ENCODE peak calls at places on chromosomes 13 and 19, in nine cellular contexts. J, K, U, X, Z, G, Y, O and C are unnamed samples.

GRCh38 chr13:37479901-37480300 is 118.7 kb downstream of the POSTN start:
- DNase-seq in U (no peak), O (no peak), J (no peak), X (no peak), Z (no peak), Y (no peak), K (peak), G (no peak), C (no peak)

GRCh38 chr19:35940839-35941238 is 4.7 kb downstream of the LRFN3 start:
- DNase-seq in Z (no peak), K (no peak), U (no peak), J (no peak), X (no peak), O (no peak), G (no peak), Y (no peak), C (no peak)

GRCh38 chr13:46403851-46404731 is 17.0 kb upstream of the RUBCNL start:
- DNase-seq in G (no peak), Z (no peak), X (no peak), J (no peak), U (no peak), K (no peak), O (no peak), Y (no peak), C (no peak)

GRCh38 chr13:79680485-79680884 is 199.5 kb downstream of the NDFIP2 start:
- DNase-seq in Z (no peak), Y (no peak), K (no peak), J (no peak), O (no peak), U (no peak), G (no peak), X (no peak), C (no peak)

GRCh38 chr13:62879071-62879470 is 1463.4 kb upstream of the PCDH20 start:
- DNase-seq in G (no peak), Y (no peak), K (peak), X (no peak), J (peak), Z (no peak), U (no peak), O (no peak), C (no peak)

GRCh38 chr19:45420356-45420755 is 3.4 kb downstream of the ERCC1 start:
- DNase-seq in O (no peak), K (no peak), Z (no peak), U (no peak), Y (no peak), G (no peak), J (no peak), X (no peak), C (no peak)

GRCh38 chr13:91922969-91923592 is 524.7 kb downstream of the GPC5 start:
- DNase-seq in J (no peak), Z (peak), U (peak), O (no peak), X (no peak), K (no peak), G (no peak), Y (no peak), C (no peak)

GRCh38 chr19:32886241-32886640 is 16.7 kb upstream of the SLC7A9 start:
- DNase-seq in O (no peak), J (no peak), G (no peak), X (no peak), K (no peak), U (no peak), Z (no peak), Y (no peak), C (no peak)

GRCh38 chr13:76822691-76823267 is 63.4 kb downstream of the KCTD12 start:
- DNase-seq in G (peak), U (no peak), Y (no peak), J (peak), K (peak), X (peak), O (no peak), Z (no peak), C (no peak)

GRCh38 chr19:31313291-31314030 is 35.8 kb downstream of the TSHZ3 start:
- DNase-seq in G (no peak), Y (no peak), O (no peak), Z (no peak), J (no peak), U (no peak), K (no peak), X (no peak), C (no peak)

GRCh38 chr13:42011601-42012401 is 36.6 kb upstream of the DGKH start:
- DNase-seq in U (peak), O (no peak), Z (peak), K (no peak), G (no peak), X (no peak), J (no peak), Y (no peak), C (no peak)

GRCh38 chr19:6654347-6655310 is 15.3 kb downstream of the TNFSF14 start:
- DNase-seq in Y (no peak), O (no peak), U (no peak), X (no peak), J (no peak), K (no peak), Z (no peak), G (no peak), C (no peak)

GRCh38 chr19:12162513-12162881 is 399 bp upstream of the ZNF136 start:
- DNase-seq in J (no peak), Z (no peak), X (no peak), G (no peak), O (no peak), K (no peak), Y (no peak), U (no peak), C (no peak)

GRCh38 chr19:7787141-7787540 is 24.1 kb downstream of the CLEC4M start:
- DNase-seq in K (no peak), Y (peak), Z (no peak), J (no peak), U (no peak), G (no peak), O (no peak), X (no peak), C (no peak)

GRCh38 chr19:7515091-7515470 is 822 bp upstream of the ZNF358 start:
- DNase-seq in X (no peak), K (no peak), J (no peak), Y (no peak), G (no peak), O (no peak), U (no peak), Z (peak), C (no peak)

GRCh38 chr13:61463027-61463426 is 47.4 kb upstream of the PCDH20 start:
- DNase-seq in J (no peak), K (no peak), G (no peak), Z (peak), X (no peak), Y (no peak), O (no peak), U (no peak), C (no peak)

GRCh38 chr19:11142528-11143171 is 12.9 kb downstream of the SPC24 start:
- DNase-seq in G (peak), O (no peak), Z (peak), Y (peak), U (peak), X (peak), K (peak), J (peak), C (no peak)

GRCh38 chr13:43119206-43119605 is 95.8 kb downstream of the DNAJC15 start:
- DNase-seq in X (no peak), Y (no peak), G (no peak), O (peak), J (no peak), U (no peak), Z (no peak), K (no peak), C (no peak)

GRCh38 chr19:15551183-15552004 is 43.1 kb downstream of the CYP4F22 start:
- DNase-seq in J (no peak), X (no peak), O (peak), Z (no peak), G (peak), Y (peak), U (no peak), K (peak), C (no peak)

GRCh38 chr19:12703056-12703455 is 6.6 kb upstream of the FBXW9 start:
- DNase-seq in G (peak), O (peak), U (peak), Y (no peak), J (peak), Z (peak), K (peak), X (no peak), C (no peak)

GRCh38 chr13:112635323-112635722 is 47.4 kb upstream of the TUBGCP3 start:
- DNase-seq in G (no peak), O (no peak), Z (no peak), Y (no peak), J (no peak), U (no peak), X (no peak), K (no peak), C (no peak)

GRCh38 chr19:30249911-30250310 is 122.3 kb upstream of the ZNF536 start:
- DNase-seq in K (no peak), Z (no peak), O (no peak), X (no peak), U (no peak), Y (no peak), G (no peak), J (no peak), C (no peak)

GRCh38 chr13:71304861-71305260 is 562.1 kb downstream of the DACH1 start:
- DNase-seq in K (no peak), U (no peak), Y (no peak), X (no peak), J (no peak), O (no peak), G (no peak), Z (no peak), C (no peak)

GRCh38 chr13:40438999-40439797 is 227.2 kb downstream of the FOXO1 start:
- DNase-seq in O (no peak), Z (peak), Y (peak), J (peak), U (no peak), G (no peak), K (peak), X (no peak), C (no peak)

GRCh38 chr19:51810228-51810627 is 15.3 kb downstream of the FPR3 start:
- DNase-seq in Y (no peak), G (peak), K (peak), X (peak), U (no peak), Z (no peak), O (no peak), J (no peak), C (no peak)

GRCh38 chr13:113565526-113566226 is 18.9 kb upstream of the TFDP1 start:
- DNase-seq in G (no peak), K (no peak), Z (no peak), U (no peak), Y (no peak), O (no peak), J (no peak), X (no peak), C (no peak)

GRCh38 chr19:13938361-13939027 is at the start of gene PODNL1:
- DNase-seq in Y (no peak), K (peak), U (peak), G (no peak), X (peak), O (no peak), Z (peak), J (peak), C (no peak)

GRCh38 chr19:9523885-9524474 is 14.5 kb downstream of the ZNF426 start:
- DNase-seq in X (peak), J (peak), O (no peak), Z (no peak), K (no peak), Y (no peak), U (no peak), G (no peak), C (no peak)

GRCh38 chr13:32314271-32314967 is 744 bp downstream of the ZAR1L start:
- DNase-seq in K (no peak), J (no peak), Z (no peak), G (no peak), O (no peak), Y (no peak), U (no peak), X (no peak), C (no peak)

GRCh38 chr13:63425131-63425530 is 2009.5 kb upstream of the PCDH20 start:
- DNase-seq in U (no peak), O (no peak), X (no peak), J (peak), Z (no peak), G (no peak), Y (no peak), K (no peak), C (no peak)

GRCh38 chr19:11821474-11821873 is 7.4 kb downstream of the ZNF440 start:
- DNase-seq in G (no peak), J (peak), Y (no peak), K (peak), U (no peak), X (peak), O (no peak), Z (no peak), C (no peak)

GRCh38 chr13:21133077-21133476 is 43.3 kb downstream of the SKA3 start:
- DNase-seq in O (no peak), Y (no peak), K (no peak), X (no peak), G (no peak), Z (no peak), J (no peak), U (no peak), C (no peak)

GRCh38 chr19:13930402-13930801 is 7.8 kb downstream of the PODNL1 start:
- DNase-seq in U (no peak), K (no peak), Z (no peak), X (no peak), Y (no peak), G (no peak), O (no peak), J (no peak), C (no peak)

GRCh38 chr13:33340631-33341030 is 55.1 kb upstream of the STARD13 start:
- DNase-seq in Y (no peak), Z (no peak), G (no peak), K (peak), X (no peak), O (no peak), J (no peak), U (no peak), C (no peak)

GRCh38 chr13:113653264-113654174 is 4.5 kb downstream of the ATP4B start:
- DNase-seq in K (no peak), G (no peak), Z (no peak), X (no peak), O (peak), Y (no peak), U (no peak), J (no peak), C (no peak)

GRCh38 chr13:110560606-110561334 is 752 bp downstream of the RAB20 start:
- DNase-seq in K (peak), J (no peak), X (no peak), Z (peak), U (peak), O (peak), Y (peak), G (no peak), C (no peak)

GRCh38 chr19:33220115-33220514 is 5.5 kb downstream of the SLC7A10 start:
- DNase-seq in U (no peak), J (no peak), K (no peak), Z (no peak), O (no peak), Y (no peak), G (no peak), X (no peak), C (no peak)

GRCh38 chr19:40400521-40400920 is 10.5 kb upstream of the HIPK4 start:
- DNase-seq in J (no peak), U (no peak), O (no peak), G (no peak), X (no peak), Z (no peak), Y (no peak), K (peak), C (no peak)

GRCh38 chr13:71866173-71867091 is 572 bp downstream of the DACH1 start:
- DNase-seq in K (no peak), Z (peak), Y (peak), O (peak), X (no peak), U (peak), G (no peak), J (peak), C (peak)

GRCh38 chr19:10424011-10424637 is 3.8 kb downstream of the PDE4A start:
- DNase-seq in G (peak), Z (peak), J (peak), K (peak), Y (peak), O (peak), U (peak), X (peak), C (peak)

GRCh38 chr13:93169980-93170379 is 56.6 kb upstream of the GPC6 start:
- DNase-seq in Y (no peak), K (peak), X (peak), J (peak), G (peak), O (no peak), Z (peak), U (no peak), C (no peak)

GRCh38 chr13:93174260-93174659 is 52.3 kb upstream of the GPC6 start:
- DNase-seq in Y (no peak), J (no peak), U (no peak), Z (no peak), G (no peak), X (no peak), O (no peak), K (no peak), C (no peak)

GRCh38 chr13:93173656-93174055 is 53.0 kb upstream of the GPC6 start:
- DNase-seq in O (no peak), G (no peak), Z (no peak), K (no peak), J (peak), Y (no peak), X (no peak), U (no peak), C (no peak)

GRCh38 chr13:93172109-93172508 is 54.5 kb upstream of the GPC6 start:
- DNase-seq in O (no peak), Z (no peak), Y (no peak), X (no peak), G (no peak), K (no peak), J (no peak), U (peak), C (no peak)
- TF ChIP-seq CTCF in O (peak), Z (no peak), Y (no peak), X (peak), G (no peak), K (no peak), J (peak), U (peak), C (peak)

DNA sequence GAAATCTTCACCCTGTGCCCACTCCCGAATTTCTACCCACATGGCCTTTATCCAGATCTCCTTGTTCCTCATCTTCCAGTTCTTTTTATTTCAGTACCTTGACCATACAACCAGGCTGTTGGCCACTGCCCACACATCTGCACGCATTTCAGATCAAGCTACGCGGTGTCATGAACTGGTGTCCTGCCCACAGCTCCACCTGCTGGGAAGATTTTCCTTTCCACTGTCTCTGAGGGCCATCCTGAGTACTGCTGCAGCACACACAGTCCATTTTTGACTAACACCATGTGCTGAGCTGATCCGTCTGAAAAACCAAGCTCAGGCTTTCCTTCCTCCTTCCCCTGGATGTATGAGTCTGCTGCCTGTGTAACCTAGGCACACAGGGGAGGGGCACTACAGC is 71.8 kb downstream of the WASF3 start:
- DNase-seq in J (no peak), G (peak), O (no peak), U (no peak), K (no peak), X (no peak), Z (no peak), Y (no peak), C (no peak)
- TF ChIP-seq CTCF in J (no peak), G (no peak), O (no peak), U (peak), K (no peak), X (peak), Z (peak), Y (no peak), C (peak)

GRCh38 chr19:17862711-17863519 is 3.2 kb downstream of the RPL18A start:
- DNase-seq in J (no peak), X (no peak), G (no peak), Z (no peak), U (no peak), K (no peak), O (no peak), Y (no peak), C (no peak)

GRCh38 chr19:17863520-17864182 is 3.9 kb downstream of the RPL18A start:
- DNase-seq in K (no peak), Y (no peak), U (no peak), X (no peak), J (no peak), O (no peak), Z (no peak), G (no peak), C (no peak)

GRCh38 chr19:17860331-17860992 is 752 bp downstream of the RPL18A start:
- DNase-seq in Z (no peak), G (no peak), U (no peak), Y (no peak), X (no peak), K (no peak), O (no peak), J (no peak), C (no peak)

GRCh38 chr19:17860993-17861360 is 1.3 kb downstream of the RPL18A start:
- DNase-seq in X (no peak), U (no peak), Y (no peak), G (no peak), O (no peak), Z (no peak), K (no peak), J (no peak), C (no peak)

DNA sequence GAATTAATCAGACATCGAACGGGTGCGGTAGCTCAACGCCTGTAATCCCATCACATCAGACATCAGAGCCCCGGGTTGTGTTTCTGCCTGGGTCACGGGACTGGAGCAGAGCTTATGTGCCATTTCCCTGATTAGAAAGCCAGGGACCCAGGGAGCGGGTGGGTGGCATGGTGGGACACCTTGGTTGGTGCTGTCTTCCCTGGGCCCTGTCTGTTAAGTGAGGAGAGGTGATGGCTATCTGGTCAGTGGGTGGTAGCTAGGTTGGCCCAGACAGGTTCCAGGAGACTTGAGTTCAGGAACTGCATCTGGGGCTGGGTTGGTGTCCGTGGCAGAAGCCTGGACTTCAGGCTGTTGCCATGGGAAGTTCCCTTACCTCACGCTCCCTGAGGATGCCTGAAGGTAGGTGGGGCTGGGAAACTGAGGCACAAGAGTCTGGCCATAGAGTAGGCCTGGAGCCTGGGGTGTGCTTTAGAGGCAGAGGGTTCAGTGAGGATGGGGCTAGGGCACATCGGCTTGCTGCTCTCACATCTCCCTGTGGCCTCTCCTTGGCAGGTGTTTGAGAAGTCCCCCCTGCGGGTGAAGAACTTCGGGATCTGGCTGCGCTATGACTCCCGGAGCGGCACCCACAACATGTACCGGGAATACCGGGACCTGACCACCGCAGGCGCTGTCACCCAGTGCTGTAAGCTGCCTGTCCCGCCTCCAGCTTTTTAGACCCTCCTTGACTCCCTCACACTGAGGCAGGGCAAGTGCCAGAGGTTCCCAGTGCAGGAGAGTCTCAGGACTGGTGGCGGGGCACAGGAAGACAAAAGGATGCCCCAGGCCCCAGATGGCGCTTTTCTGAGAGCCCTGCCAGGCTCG is 2.1 kb downstream of the RPL18A start:
- DNase-seq in K (no peak), O (no peak), U (no peak), J (no peak), X (no peak), Y (no peak), G (no peak), Z (no peak), C (no peak)
- TF ChIP-seq CTCF in K (no peak), O (no peak), U (no peak), J (no peak), X (no peak), Y (no peak), G (no peak), Z (no peak), C (no peak)

DNA sequence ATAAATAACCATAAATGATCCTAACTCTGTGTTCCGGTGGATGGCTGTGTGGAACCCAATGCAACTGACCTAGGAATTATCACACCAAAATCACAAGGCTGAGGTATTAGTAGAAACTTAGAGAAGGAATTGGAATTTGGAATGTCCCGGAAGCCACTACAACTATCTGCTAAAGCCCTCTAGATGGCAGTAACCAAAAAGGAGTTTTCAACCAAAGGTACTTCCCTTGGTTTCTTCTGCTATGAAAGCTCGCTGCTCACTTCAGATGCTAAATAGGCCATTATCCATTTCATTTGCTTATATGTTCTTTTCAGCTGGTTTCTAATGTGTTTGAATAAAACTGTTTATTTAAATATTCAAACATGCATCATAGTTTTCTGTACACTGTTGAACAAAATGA is 1589.1 kb upstream of the SPRY2 start:
- DNase-seq in Y (no peak), X (peak), J (peak), K (no peak), O (no peak), Z (peak), U (peak), G (peak), C (no peak)
- TF ChIP-seq CTCF in Y (peak), X (peak), J (peak), K (no peak), O (peak), Z (peak), U (peak), G (no peak), C (peak)